ENCODE peak calls at places on chromosomes 2 and 18, in nine cellular contexts. B, Z, T, R, J, Q, F, K and S are unnamed samples.

GRCh38 chr2:61632276-61633169 is 94.4 kb upstream of the XPO1 start:
- DNase-seq in B (no peak), Z (peak; percentile 53), T (no peak), R (no peak), J (no peak), Q (no peak), F (peak; percentile 28), K (no peak), S (no peak)

GRCh38 chr2:190571666-190572065 is 37.1 kb upstream of the NEMP2 start:
- DNase-seq in B (no peak), Z (no peak), T (no peak), R (no peak), J (no peak), Q (no peak), F (no peak), K (no peak), S (no peak)

GRCh38 chr18:34592961-34593382 is 117.1 kb upstream of the DTNA start:
- DNase-seq in B (peak; percentile 16), Z (peak; percentile 86), T (peak; percentile 53), R (no peak), J (peak; percentile 73), Q (no peak), F (peak; percentile 85), K (no peak), S (peak; percentile 56)

GRCh38 chr2:203155406-203155805 is 83.4 kb upstream of the CYP20A1 start:
- DNase-seq in B (no peak), Z (no peak), T (no peak), R (peak; percentile 56), J (no peak), Q (no peak), F (no peak), K (peak; percentile 3), S (no peak)

GRCh38 chr2:109330056-109330455 is 201.1 kb downstream of the SH3RF3 start:
- DNase-seq in B (no peak), Z (peak; percentile 86), T (peak; percentile 72), R (no peak), J (no peak), Q (no peak), F (peak; percentile 67), K (no peak), S (peak; percentile 49)

GRCh38 chr2:195434346-195434745 is 222.7 kb upstream of the SLC39A10 start:
- DNase-seq in B (no peak), Z (no peak), T (no peak), R (no peak), J (no peak), Q (no peak), F (no peak), K (no peak), S (no peak)

GRCh38 chr2:86003967-86004366 is 101.7 kb downstream of the POLR1A start:
- DNase-seq in B (no peak), Z (no peak), T (no peak), R (no peak), J (no peak), Q (no peak), F (no peak), K (no peak), S (no peak)

GRCh38 chr2:8583400-8584173 is 98.3 kb upstream of the ID2 start:
- DNase-seq in B (no peak), Z (peak; percentile 75), T (peak; percentile 28), R (no peak), J (peak; percentile 92), Q (peak; percentile 80), F (peak; percentile 65), K (peak; percentile 81), S (no peak)

GRCh38 chr2:165891943-165892342 is 61.6 kb downstream of the TTC21B start:
- DNase-seq in B (no peak), Z (no peak), T (peak; percentile 27), R (no peak), J (no peak), Q (no peak), F (no peak), K (no peak), S (no peak)

GRCh38 chr18:45248240-45248903 is 366.9 kb upstream of the SLC14A2 start:
- DNase-seq in B (peak; percentile 43), Z (peak; percentile 96), T (peak; percentile 43), R (no peak), J (peak; percentile 73), Q (peak; percentile 41), F (peak; percentile 82), K (no peak), S (peak; percentile 55)

GRCh38 chr2:72743481-72743880 is 82.4 kb downstream of the EXOC6B start:
- DNase-seq in B (no peak), Z (no peak), T (no peak), R (no peak), J (no peak), Q (no peak), F (no peak), K (no peak), S (no peak)

GRCh38 chr18:44051088-44051487 is 629.6 kb upstream of the SETBP1 start:
- DNase-seq in B (no peak), Z (no peak), T (no peak), R (no peak), J (no peak), Q (no peak), F (no peak), K (no peak), S (no peak)

GRCh38 chr2:16622399-16622968 is 43.1 kb downstream of the CYRIA start:
- DNase-seq in B (no peak), Z (peak; percentile 28), T (no peak), R (no peak), J (no peak), Q (no peak), F (peak; percentile 40), K (no peak), S (no peak)

GRCh38 chr2:9336534-9337354 is 86.6 kb downstream of the ITGB1BP1 start:
- DNase-seq in B (peak; percentile 94), Z (peak; percentile 90), T (peak; percentile 97), R (no peak), J (no peak), Q (no peak), F (peak; percentile 94), K (peak; percentile 82), S (peak; percentile 93)

GRCh38 chr18:58196164-58196563 is 152.1 kb downstream of the NEDD4L start:
- DNase-seq in B (no peak), Z (peak; percentile 57), T (no peak), R (no peak), J (no peak), Q (no peak), F (no peak), K (no peak), S (peak; percentile 59)

GRCh38 chr2:229713371-229714079 is 830 bp downstream of the DNER start:
- DNase-seq in B (no peak), Z (no peak), T (no peak), R (peak; percentile 44), J (no peak), Q (no peak), F (peak; percentile 58), K (no peak), S (peak; percentile 39)

GRCh38 chr2:132627542-132627941 is 42.5 kb downstream of the LYPD1 start:
- DNase-seq in B (no peak), Z (peak; percentile 31), T (no peak), R (no peak), J (no peak), Q (no peak), F (peak; percentile 9), K (no peak), S (no peak)

GRCh38 chr2:48347712-48348111 is 182.2 kb upstream of the STON1 start:
- DNase-seq in B (no peak), Z (peak; percentile 27), T (no peak), R (no peak), J (no peak), Q (no peak), F (peak; percentile 37), K (no peak), S (peak; percentile 42)

GRCh38 chr2:232432598-232433184 is 23.3 kb upstream of the ALPI start:
- DNase-seq in B (no peak), Z (no peak), T (no peak), R (no peak), J (no peak), Q (no peak), F (no peak), K (no peak), S (no peak)
- TF ChIP-seq CTCF in B (no peak), Z (no peak), T (peak; percentile 6), R (no peak), J (no peak), Q (no peak), F (no peak), K (peak; percentile 26), S (peak; percentile 13)

DNA sequence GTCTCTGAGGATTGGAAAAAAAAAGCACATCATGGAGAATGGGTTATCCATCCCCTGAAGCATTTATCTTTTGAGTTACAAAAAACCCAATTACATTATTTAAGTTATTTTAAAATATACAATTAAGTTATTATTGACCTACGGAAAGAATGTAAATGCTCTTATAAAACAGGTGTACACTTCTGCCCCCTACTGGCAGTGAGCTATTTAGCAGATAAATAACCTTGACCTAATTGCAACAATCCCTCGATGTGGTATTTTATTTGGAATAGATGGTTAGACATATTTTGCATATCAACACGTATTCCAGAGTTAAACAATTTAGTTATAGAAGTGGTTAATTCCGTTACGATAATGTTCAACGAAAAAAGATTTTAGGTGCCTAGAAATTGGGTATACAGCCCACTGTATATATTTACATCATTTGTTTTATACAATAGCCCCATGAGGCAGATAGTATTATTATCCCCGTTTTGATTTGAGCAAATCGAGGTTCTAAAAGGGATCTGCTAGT is 9.1 kb upstream of the DAW1 start:
- DNase-seq in B (no peak), Z (peak; percentile 46), T (peak; percentile 82), R (peak; percentile 57), J (no peak), Q (no peak), F (peak; percentile 72), K (no peak), S (peak; percentile 94)
- H3K4me3 ChIP-seq in B (no peak overlapping the region), Z (no peak overlapping the region), T (no peak overlapping the region), R (no peak overlapping the region), J (no peak overlapping the region), Q (no peak overlapping the region), F (no peak overlapping the region), K (no peak overlapping the region), S (no peak overlapping the region)

DNA sequence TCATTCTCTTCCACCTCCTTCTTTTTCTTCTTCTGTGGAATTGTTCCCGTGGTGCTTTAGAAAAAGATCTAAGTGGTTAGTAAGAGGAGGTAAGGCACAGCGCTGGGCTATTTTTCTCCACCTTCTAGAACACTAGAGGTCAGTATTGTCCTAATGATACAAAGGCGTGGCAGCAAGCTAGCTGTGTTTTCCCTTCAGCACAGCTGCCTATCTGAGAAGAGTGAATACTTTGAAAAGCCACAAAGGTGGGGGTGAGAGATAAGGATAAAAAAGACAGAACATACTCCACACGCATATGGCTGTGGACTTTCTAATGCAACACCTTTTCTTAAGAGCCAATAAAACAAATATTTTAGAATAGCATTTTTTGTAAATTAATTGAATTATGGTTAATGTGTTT is 2.1 kb downstream of the CNTNAP5 start:
- DNase-seq in B (no peak), Z (peak; percentile 30), T (peak; percentile 37), R (peak; percentile 83), J (no peak), Q (no peak), F (peak; percentile 35), K (peak; percentile 6), S (peak; percentile 78)
- TF ChIP-seq CTCF in B (peak; percentile 48), Z (peak; percentile 55), T (peak; percentile 49), R (peak; percentile 66), J (peak; percentile 73), Q (no peak), F (peak; percentile 52), K (peak; percentile 83), S (peak; percentile 65)

DNA sequence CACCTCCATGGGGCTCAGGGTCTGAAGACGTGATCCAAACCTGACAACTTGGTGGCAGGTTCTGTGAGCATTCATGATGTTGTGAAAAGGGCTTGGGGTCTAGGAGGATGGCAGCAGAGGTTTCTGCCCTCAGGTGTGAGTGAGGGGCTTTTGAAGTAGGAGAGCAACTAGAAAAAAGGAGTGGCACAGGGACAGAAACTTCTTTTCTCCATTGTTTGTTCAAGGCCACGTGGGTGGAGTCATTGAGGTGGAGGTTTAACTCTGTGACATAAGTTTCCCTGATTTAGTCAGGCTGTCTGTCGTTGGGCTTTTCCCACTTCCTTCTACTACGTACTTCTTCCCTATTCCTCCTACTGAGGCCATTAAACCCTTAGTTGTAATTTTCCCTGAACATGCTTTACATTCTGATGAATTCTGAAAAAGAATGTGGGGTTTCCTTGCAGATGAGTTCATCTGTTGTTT is 13.1 kb downstream of the CFLAR start:
- DNase-seq in B (peak; percentile 30), Z (peak; percentile 92), T (peak; percentile 72), R (peak; percentile 11), J (no peak), Q (no peak), F (peak; percentile 82), K (no peak), S (peak; percentile 70)
- H3K4me3 ChIP-seq in B (no peak overlapping the region), Z (no peak overlapping the region), T (no peak overlapping the region), R (peak overlapping the region; percentile 26), J (no peak overlapping the region), Q (peak overlapping the region; percentile 13), F (no peak overlapping the region), K (no peak overlapping the region), S (no peak overlapping the region)